ENCODE peak calls at places on chromosomes 4 and X, in six cellular contexts. X is T-helper 2 cell; L is stromal cell of bone marrow; N is BJ; Y is osteocyte; J is stimulated activated naive CD4-positive, alpha-beta T cell. P is an unnamed sample.

GRCh38 chrX:111244238-111244750 is 26.0 kb downstream of the CAPN6 start:
- DNase-seq in L (peak; percentile 2), X (no peak), N (no peak), Y (no peak), J (no peak), P (no peak)

GRCh38 chr4:69713593-69713992 is 46.8 kb downstream of the SULT1B1 start:
- DNase-seq in Y (no peak), J (no peak), L (no peak), N (no peak), X (no peak), P (no peak)

GRCh38 chr4:172169871-172170270 is 356.7 kb downstream of the GALNTL6 start:
- DNase-seq in L (no peak), X (no peak), Y (no peak), J (no peak), N (no peak), P (no peak)

GRCh38 chr4:38805530-38806145 is 1.0 kb upstream of the TLR1 start:
- DNase-seq in J (no peak), N (no peak), X (no peak), Y (no peak), L (no peak), P (no peak)

GRCh38 chrX:48983081-48983480 is 11.4 kb upstream of the KCND1 start:
- DNase-seq in L (no peak), Y (no peak), N (no peak), X (no peak), J (no peak), P (no peak)

GRCh38 chr4:127355738-127356137 is 277.0 kb upstream of the INTU start:
- DNase-seq in L (no peak), J (no peak), X (no peak), N (no peak), Y (no peak), P (no peak)

GRCh38 chr4:51895816-51896408 is 53.0 kb downstream of the DCUN1D4 start:
- DNase-seq in X (no peak), L (peak; percentile 48), Y (peak; percentile 87), J (peak; percentile 31), N (peak; percentile 13), P (peak; percentile 38)

GRCh38 chr4:121107507-121107906 is 35.2 kb upstream of the NDNF start:
- DNase-seq in L (no peak), Y (no peak), N (no peak), X (no peak), J (no peak), P (no peak)

GRCh38 chrX:53458082-53458481 is 23.9 kb upstream of the HSD17B10 start:
- DNase-seq in Y (no peak), L (no peak), N (no peak), J (no peak), X (no peak), P (no peak)

GRCh38 chr4:186405957-186406356 is 140.0 kb downstream of the F11 start:
- DNase-seq in J (no peak), L (no peak), Y (no peak), N (no peak), X (no peak), P (no peak)

GRCh38 chrX:23269923-23270322 is 64.7 kb upstream of the PTCHD1 start:
- DNase-seq in N (no peak), J (no peak), X (no peak), Y (no peak), L (no peak), P (no peak)

GRCh38 chrX:132791725-132792124 is 166.7 kb downstream of the HS6ST2 start:
- DNase-seq in J (no peak), X (no peak), L (no peak), N (no peak), Y (no peak), P (no peak)

GRCh38 chr4:112082954-112083586 is 62.2 kb upstream of the FAM241A start:
- DNase-seq in X (no peak), Y (no peak), J (no peak), N (peak; percentile 50), L (peak; percentile 18), P (peak; percentile 47)

GRCh38 chr4:139227729-139228404 is 50.8 kb upstream of the ELF2 start:
- DNase-seq in Y (peak; percentile 10), L (no peak), J (no peak), X (no peak), N (no peak), P (no peak)

GRCh38 chrX:13287816-13288215 is 32.0 kb downstream of the ATXN3L start:
- DNase-seq in X (no peak), Y (no peak), L (no peak), J (no peak), N (no peak), P (no peak)

GRCh38 chr4:37981425-37981824 is 21.2 kb downstream of the PTTG2 start:
- DNase-seq in N (no peak), L (no peak), Y (no peak), X (no peak), J (no peak), P (no peak)

GRCh38 chr4:25926473-25926872 is 12.5 kb downstream of the SMIM20 start:
- DNase-seq in L (no peak), J (no peak), N (no peak), X (no peak), Y (no peak), P (no peak)

GRCh38 chr4:37802068-37802666 is 24.3 kb upstream of the PGM2 start:
- DNase-seq in N (no peak), X (no peak), J (no peak), L (peak; percentile 37), Y (no peak), P (peak; percentile 36)

GRCh38 chr4:149790172-149790907 is 25.3 kb downstream of the IQCM start:
- DNase-seq in Y (no peak), X (no peak), J (no peak), L (no peak), N (no peak), P (no peak)

GRCh38 chr4:152099555-152099954 is 338.7 kb upstream of the GATB start:
- DNase-seq in X (no peak), N (no peak), Y (peak; percentile 19), J (no peak), L (no peak), P (no peak)

GRCh38 chr4:76306882-76307669 is 543 bp downstream of the STBD1 start:
- DNase-seq in N (no peak), X (no peak), J (no peak), Y (no peak), L (no peak), P (peak; percentile 39)

GRCh38 chr4:89324671-89325070 is 17.1 kb upstream of the GPRIN3 start:
- DNase-seq in Y (no peak), J (no peak), N (no peak), X (no peak), L (peak; percentile 13), P (no peak)

GRCh38 chr4:19823781-19824180 is 427.9 kb upstream of the SLIT2 start:
- DNase-seq in L (no peak), J (no peak), X (no peak), N (no peak), Y (no peak), P (no peak)

GRCh38 chr4:8241895-8242696 is 27.5 kb upstream of the HTRA3 start:
- DNase-seq in Y (peak; percentile 97), L (peak; percentile 89), J (peak; percentile 69), N (peak; percentile 60), X (peak; percentile 71), P (peak; percentile 67)

GRCh38 chrX:110415440-110416167 is 57.0 kb downstream of the RTL9 start:
- DNase-seq in N (no peak), L (no peak), X (no peak), Y (no peak), J (no peak), P (no peak)

GRCh38 chr4:87865288-87865687 is 32.5 kb downstream of the MEPE start:
- DNase-seq in J (no peak), Y (no peak), N (no peak), L (no peak), X (no peak), P (no peak)

GRCh38 chrX:150410513-150410912 is 47.4 kb downstream of the MAMLD1 start:
- DNase-seq in X (no peak), Y (no peak), J (peak; percentile 32), L (no peak), N (no peak), P (no peak)

GRCh38 chrX:24100713-24101112 is 46.0 kb downstream of the EIF2S3 start:
- DNase-seq in X (no peak), Y (no peak), L (no peak), N (no peak), J (no peak), P (no peak)

GRCh38 chr4:169014581-169014980 is 4.5 kb upstream of the CBR4 start:
- DNase-seq in Y (no peak), L (no peak), N (no peak), J (no peak), X (no peak), P (no peak)

GRCh38 chr4:146329042-146329716 is 114.8 kb downstream of the REELD1 start:
- DNase-seq in Y (no peak), L (peak; percentile 61), X (no peak), J (no peak), N (peak; percentile 62), P (no peak)

GRCh38 chrX:151754641-151755215 is 20.2 kb downstream of the CNGA2 start:
- DNase-seq in X (no peak), N (no peak), L (no peak), J (no peak), Y (peak; percentile 73), P (no peak)

GRCh38 chr4:154329268-154329858 is 162.2 kb downstream of the DCHS2 start:
- DNase-seq in L (no peak), N (no peak), J (no peak), Y (no peak), X (no peak), P (no peak)

GRCh38 chrX:69133561-69134542 is 31.4 kb downstream of the PJA1 start:
- DNase-seq in X (no peak), N (no peak), Y (no peak), L (peak; percentile 43), J (no peak), P (peak; percentile 53)

GRCh38 chrX:108304210-108304609 is 134.0 kb downstream of the COL4A6 start:
- DNase-seq in X (no peak), L (no peak), J (no peak), Y (no peak), N (no peak), P (no peak)

GRCh38 chr4:5751918-5752802 is 41.2 kb downstream of the EVC start:
- DNase-seq in J (no peak), N (no peak), L (no peak), X (no peak), Y (peak; percentile 82), P (peak; percentile 58)

GRCh38 chrX:145817666-145818521 is at the start of gene SLITRK2:
- DNase-seq in L (no peak), Y (no peak), X (no peak), J (no peak), N (no peak), P (no peak)

GRCh38 chr4:174697164-174697563 is 131.9 kb downstream of the GLRA3 start:
- DNase-seq in J (no peak), L (peak; percentile 32), Y (no peak), N (peak; percentile 21), X (no peak), P (peak; percentile 34)

GRCh38 chr4:168825975-168826374 is 184.1 kb downstream of the CBR4 start:
- DNase-seq in J (no peak), Y (no peak), L (no peak), X (no peak), N (no peak), P (no peak)

GRCh38 chrX:41180194-41180902 is 95.1 kb downstream of the USP9X start:
- DNase-seq in N (peak; percentile 6), J (peak; percentile 56), X (no peak), Y (no peak), L (peak; percentile 38), P (peak; percentile 34)

P was measured in GM04504.